ENCODE peak calls at places on chromosomes 13 and 19, in five cellular contexts. One of them, this sample, is unnamed.
A peak's percentile ranks its signal among the peaks of the same experiment; 100 is the strongest.

GRCh38 chr13:48383384-48383783 is 29.5 kb downstream of the LPAR6 start:
- DNase-seq in K562: no peak
- DNase-seq in sigmoid colon: no peak
- DNase-seq in A549: no peak
- DNase-seq in IMR-90: no peak
- DNase-seq in this sample: no peak

GRCh38 chr13:112079696-112080095 is 12.7 kb downstream of the SOX1 start:
- DNase-seq in K562: no peak
- DNase-seq in IMR-90: no peak
- DNase-seq in sigmoid colon: no peak
- DNase-seq in A549: no peak
- DNase-seq in this sample: peak; percentile 20

GRCh38 chr13:50386527-50387123 is 371.4 kb downstream of the KCNRG start:
- DNase-seq in sigmoid colon: no peak
- DNase-seq in IMR-90: peak; percentile 82
- DNase-seq in K562: no peak
- DNase-seq in A549: no peak
- DNase-seq in this sample: no peak

GRCh38 chr13:26855071-26855470 is 94.5 kb upstream of the GPR12 start:
- DNase-seq in IMR-90: no peak
- DNase-seq in sigmoid colon: no peak
- DNase-seq in A549: no peak
- DNase-seq in K562: no peak
- DNase-seq in this sample: no peak

GRCh38 chr19:1257475-1258160 is 9.2 kb downstream of the MIDN start:
- DNase-seq in K562: no peak
- DNase-seq in sigmoid colon: no peak
- DNase-seq in A549: no peak
- DNase-seq in IMR-90: no peak
- DNase-seq in this sample: no peak

GRCh38 chr13:109567315-109567714 is 219.1 kb downstream of the IRS2 start:
- DNase-seq in A549: no peak
- DNase-seq in sigmoid colon: no peak
- DNase-seq in IMR-90: no peak
- DNase-seq in K562: no peak
- DNase-seq in this sample: no peak

GRCh38 chr13:25335856-25336255 is 34.4 kb downstream of the NUP58 start:
- DNase-seq in sigmoid colon: no peak
- DNase-seq in A549: no peak
- DNase-seq in K562: no peak
- DNase-seq in IMR-90: peak; percentile 21
- DNase-seq in this sample: no peak

GRCh38 chr19:35851213-35852028 is 883 bp downstream of the NPHS1 start:
- DNase-seq in K562: no peak
- DNase-seq in IMR-90: no peak
- DNase-seq in A549: no peak
- DNase-seq in sigmoid colon: no peak
- DNase-seq in this sample: no peak

GRCh38 chr19:44890366-44891015 is 563 bp upstream of the TOMM40 start:
- DNase-seq in sigmoid colon: no peak
- DNase-seq in IMR-90: peak; percentile 100
- DNase-seq in K562: peak; percentile 94
- DNase-seq in A549: peak; percentile 100
- DNase-seq in this sample: peak; percentile 100

GRCh38 chr19:47003611-47003935 is 16.1 kb upstream of the NPAS1 start:
- DNase-seq in sigmoid colon: no peak
- DNase-seq in A549: no peak
- DNase-seq in K562: no peak
- DNase-seq in IMR-90: peak; percentile 10
- DNase-seq in this sample: no peak

GRCh38 chr19:378706-379105 is 30.2 kb downstream of the C2CD4C start:
- DNase-seq in IMR-90: no peak
- DNase-seq in sigmoid colon: no peak
- DNase-seq in K562: no peak
- DNase-seq in A549: no peak
- DNase-seq in this sample: no peak

GRCh38 chr13:40992678-40993077 is 26.4 kb downstream of the ELF1 start:
- DNase-seq in IMR-90: no peak
- DNase-seq in A549: no peak
- DNase-seq in K562: no peak
- DNase-seq in sigmoid colon: no peak
- DNase-seq in this sample: no peak

GRCh38 chr13:109271991-109272454 is 514.4 kb downstream of the IRS2 start:
- DNase-seq in IMR-90: no peak
- DNase-seq in sigmoid colon: no peak
- DNase-seq in A549: peak; percentile 85
- DNase-seq in K562: no peak
- DNase-seq in this sample: no peak

GRCh38 chr13:94263038-94263437 is 216.4 kb downstream of the DCT start:
- DNase-seq in IMR-90: no peak
- DNase-seq in K562: no peak
- DNase-seq in sigmoid colon: no peak
- DNase-seq in A549: no peak
- DNase-seq in this sample: no peak

GRCh38 chr19:28489126-28489660 is 723.8 kb downstream of the UQCRFS1 start:
- DNase-seq in K562: no peak
- DNase-seq in A549: no peak
- DNase-seq in IMR-90: no peak
- DNase-seq in sigmoid colon: no peak
- DNase-seq in this sample: no peak

GRCh38 chr13:29858667-29859066 is 8.2 kb upstream of the UBL3 start:
- DNase-seq in A549: no peak
- DNase-seq in IMR-90: peak; percentile 59
- DNase-seq in sigmoid colon: no peak
- DNase-seq in K562: no peak
- DNase-seq in this sample: no peak

GRCh38 chr13:97967948-97968347 is 14.5 kb downstream of the IPO5 start:
- DNase-seq in A549: no peak
- DNase-seq in K562: no peak
- DNase-seq in sigmoid colon: no peak
- DNase-seq in IMR-90: no peak
- DNase-seq in this sample: no peak

GRCh38 chr19:33627962-33628839 is 6.4 kb downstream of the CHST8 start:
- DNase-seq in K562: no peak
- DNase-seq in A549: no peak
- DNase-seq in IMR-90: no peak
- DNase-seq in sigmoid colon: peak; percentile 40
- DNase-seq in this sample: no peak

DNA sequence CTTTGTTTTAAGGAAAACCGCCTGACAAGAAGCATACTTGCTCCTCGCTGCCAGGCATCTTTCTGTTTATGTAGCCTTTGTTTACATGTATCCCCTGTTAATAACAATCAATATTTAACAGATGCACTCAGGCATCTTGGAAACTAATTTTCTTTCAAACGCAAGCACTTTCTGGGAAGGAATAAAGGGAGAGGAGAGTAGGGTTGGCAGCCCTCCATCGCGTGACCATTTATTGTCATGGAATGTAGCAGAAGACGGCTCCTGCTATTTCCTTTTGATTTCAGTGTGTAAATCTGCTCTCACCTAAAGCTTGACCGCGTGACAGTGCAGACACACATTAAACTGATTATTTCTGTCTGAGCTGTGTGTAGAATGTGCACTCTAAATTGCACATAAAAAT is 223.3 kb upstream of the MAB21L1 start:
- DNase-seq in K562: no peak
- DNase-seq in IMR-90: peak; percentile 66
- DNase-seq in sigmoid colon: peak; percentile 80
- DNase-seq in A549: no peak
- DNase-seq in this sample: no peak
- H3K4me1 ChIP-seq in K562: no peaks in the 10 kb centered on the region
- H3K4me1 ChIP-seq in IMR-90: peaks cover 35% of the 10 kb centered on the region
- H3K4me1 ChIP-seq in sigmoid colon: peaks cover 21% of the 10 kb centered on the region
- H3K4me1 ChIP-seq in A549: no peaks in the 10 kb centered on the region
- H3K4me1 ChIP-seq in this sample: peaks cover 6% of the 10 kb centered on the region

GRCh38 chr19:5891938-5892771 is 11.4 kb downstream of the NDUFA11 start:
- DNase-seq in A549: peak; percentile 46
- DNase-seq in K562: peak; percentile 69
- DNase-seq in sigmoid colon: no peak
- DNase-seq in IMR-90: peak; percentile 35
- DNase-seq in this sample: no peak
- TF ChIP-seq CTCF in A549: peak; percentile 64
- TF ChIP-seq CTCF in K562: peak; percentile 78
- TF ChIP-seq CTCF in sigmoid colon: peak; percentile 93
- TF ChIP-seq CTCF in IMR-90: peak; percentile 87
- TF ChIP-seq CTCF in this sample: peak; percentile 14

DNA sequence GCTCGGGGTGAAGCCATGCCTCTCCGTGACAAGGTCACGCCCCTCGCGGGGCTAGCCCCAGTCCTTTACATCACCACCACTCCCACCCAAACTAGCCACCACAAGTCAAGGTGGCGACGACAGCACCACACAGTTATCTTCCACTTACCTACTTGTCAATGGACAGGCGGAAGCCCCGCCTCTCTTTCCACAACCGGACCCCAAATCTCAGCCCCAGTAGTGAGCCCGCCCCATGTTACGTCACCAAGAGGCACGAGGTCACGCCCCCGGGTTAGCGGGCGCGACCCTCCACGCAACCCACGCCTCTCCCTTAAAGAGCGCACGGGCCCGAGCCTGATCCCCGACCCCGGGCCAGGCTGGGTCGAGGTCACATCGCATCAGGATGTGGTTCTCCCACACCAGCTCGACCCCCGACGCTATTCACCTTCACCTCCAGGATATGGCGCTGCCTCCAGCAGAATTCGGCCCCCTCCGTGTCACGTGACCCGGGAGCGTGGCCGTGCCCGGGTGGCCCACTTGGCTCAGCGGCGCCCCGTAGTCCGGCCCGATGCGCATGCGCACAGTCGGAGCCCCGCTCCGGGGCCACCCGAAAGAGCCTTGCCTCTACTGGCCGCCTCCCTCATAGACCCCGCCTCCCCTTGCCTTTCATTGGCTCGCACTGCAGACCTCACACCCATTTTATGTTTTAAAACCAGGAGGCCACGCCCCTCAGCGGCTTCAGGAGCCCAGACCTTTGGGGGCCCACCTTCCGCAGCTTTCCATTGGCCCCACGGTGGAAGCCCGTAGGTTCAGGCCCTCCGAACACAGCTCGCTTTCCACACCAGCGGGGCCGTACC is 18.2 kb downstream of the SYDE1 start:
- DNase-seq in A549: peak; percentile 96
- DNase-seq in IMR-90: peak; percentile 95
- DNase-seq in K562: peak; percentile 98
- DNase-seq in sigmoid colon: peak; percentile 100
- DNase-seq in this sample: peak; percentile 98
- TF ChIP-seq POLR2A in A549: peak; percentile 60
- TF ChIP-seq POLR2A in IMR-90: no peak
- TF ChIP-seq POLR2A in K562: peak; percentile 67
- TF ChIP-seq POLR2A in sigmoid colon: peak; percentile 46
- TF ChIP-seq POLR2A in this sample: no peak

DNA sequence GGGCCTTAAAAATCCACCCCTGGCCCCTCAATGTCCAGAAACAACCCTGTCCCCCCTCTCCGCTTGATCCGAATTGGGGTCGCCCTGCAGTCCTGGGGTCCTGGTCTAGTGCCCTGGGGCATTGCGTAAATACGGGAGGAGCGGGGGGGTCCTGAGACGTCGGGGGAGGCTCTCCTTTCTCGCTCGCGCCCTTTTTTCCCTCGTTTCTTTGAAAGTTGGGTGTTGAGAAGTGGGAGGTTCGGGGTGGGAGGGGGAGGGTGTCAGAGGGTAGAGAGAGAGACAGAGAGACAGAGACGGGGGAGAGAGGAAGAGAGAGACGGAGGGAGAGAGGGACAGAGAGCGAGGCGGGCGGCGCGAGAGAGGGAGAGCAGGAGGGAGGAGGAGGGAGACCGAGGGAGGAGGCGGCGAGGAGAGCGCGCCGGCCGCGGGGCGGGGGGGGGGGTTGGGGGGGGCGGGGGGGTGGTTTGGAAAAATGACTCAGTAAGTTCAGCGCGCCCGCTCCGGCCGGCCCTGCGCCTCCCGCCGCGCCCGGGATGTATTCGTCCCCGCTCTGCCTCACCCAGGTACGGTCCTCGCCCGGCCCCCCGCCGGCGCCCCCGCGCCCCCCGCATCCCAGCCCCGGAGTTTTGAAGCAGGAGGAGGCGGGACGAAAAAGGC is at the start of gene NFIC:
- DNase-seq in IMR-90: peak; percentile 79
- DNase-seq in K562: peak; percentile 80
- DNase-seq in A549: peak; percentile 87
- DNase-seq in sigmoid colon: peak; percentile 94
- DNase-seq in this sample: no peak
- H3K4me1 ChIP-seq in IMR-90: peaks cover 37% of the 10 kb centered on the region
- H3K4me1 ChIP-seq in K562: peaks cover 63% of the 10 kb centered on the region
- H3K4me1 ChIP-seq in A549: peaks cover 58% of the 10 kb centered on the region
- H3K4me1 ChIP-seq in sigmoid colon: peaks cover 58% of the 10 kb centered on the region
- H3K4me1 ChIP-seq in this sample: peaks cover 86% of the 10 kb centered on the region

This sample was measured in vagina.